ENCODE peak calls at places on chromosomes 3 and 15, in ten cellular contexts. One of them, this sample, is unnamed.
A peak's percentile ranks its signal among the peaks of the same experiment; 100 is the strongest.

GRCh38 chr3:136196401-136197158 is 445 bp upstream of the MSL2 start:
- DNase-seq in pulmonary artery endothelial cell: peak; percentile 98
- DNase-seq in stimulated activated CD4-positive, alpha-beta T cell treated with anti-CD3 and anti-CD28 coated beads, Interleukin-2, amount 100 ng/mL, for 48 hours: peak; percentile 100
- DNase-seq in tibial artery: peak; percentile 99
- DNase-seq in amniotic stem cell: peak; percentile 99
- DNase-seq in lower lobe of right lung: peak; percentile 99
- DNase-seq in stimulated activated CD8-positive, alpha-beta memory T cell treated with anti-CD3 and anti-CD28 coated beads, Interleukin-2, amount 100 ng/mL, for 48 hours: peak; percentile 100
- DNase-seq in DMS79 treated with DMSO at 0.1 percent for 48 hours: peak; percentile 99
- DNase-seq in colonic mucosa: peak; percentile 99
- DNase-seq in ACHN: peak; percentile 99
- DNase-seq in this sample: peak; percentile 99

GRCh38 chr15:92808611-92809063 is 91.5 kb upstream of the CHD2 start:
- DNase-seq in pulmonary artery endothelial cell: no peak
- DNase-seq in stimulated activated CD4-positive, alpha-beta T cell treated with anti-CD3 and anti-CD28 coated beads, Interleukin-2, amount 100 ng/mL, for 48 hours: no peak
- DNase-seq in tibial artery: peak; percentile 59
- DNase-seq in amniotic stem cell: no peak
- DNase-seq in lower lobe of right lung: peak; percentile 74
- DNase-seq in stimulated activated CD8-positive, alpha-beta memory T cell treated with anti-CD3 and anti-CD28 coated beads, Interleukin-2, amount 100 ng/mL, for 48 hours: no peak
- DNase-seq in DMS79 treated with DMSO at 0.1 percent for 48 hours: no peak
- DNase-seq in colonic mucosa: peak; percentile 66
- DNase-seq in ACHN: no peak
- DNase-seq in this sample: peak; percentile 62

GRCh38 chr15:91887321-91887720 is 33.8 kb downstream of the SLCO3A1 start:
- DNase-seq in pulmonary artery endothelial cell: no peak
- DNase-seq in stimulated activated CD4-positive, alpha-beta T cell treated with anti-CD3 and anti-CD28 coated beads, Interleukin-2, amount 100 ng/mL, for 48 hours: no peak
- DNase-seq in tibial artery: no peak
- DNase-seq in amniotic stem cell: no peak
- DNase-seq in lower lobe of right lung: no peak
- DNase-seq in stimulated activated CD8-positive, alpha-beta memory T cell treated with anti-CD3 and anti-CD28 coated beads, Interleukin-2, amount 100 ng/mL, for 48 hours: no peak
- DNase-seq in DMS79 treated with DMSO at 0.1 percent for 48 hours: no peak
- DNase-seq in colonic mucosa: no peak
- DNase-seq in ACHN: no peak
- DNase-seq in this sample: no peak

GRCh38 chr3:184181596-184181995 is 4.4 kb upstream of the ABCF3 start:
- DNase-seq in pulmonary artery endothelial cell: no peak
- DNase-seq in stimulated activated CD4-positive, alpha-beta T cell treated with anti-CD3 and anti-CD28 coated beads, Interleukin-2, amount 100 ng/mL, for 48 hours: no peak
- DNase-seq in tibial artery: no peak
- DNase-seq in amniotic stem cell: no peak
- DNase-seq in lower lobe of right lung: no peak
- DNase-seq in stimulated activated CD8-positive, alpha-beta memory T cell treated with anti-CD3 and anti-CD28 coated beads, Interleukin-2, amount 100 ng/mL, for 48 hours: no peak
- DNase-seq in DMS79 treated with DMSO at 0.1 percent for 48 hours: no peak
- DNase-seq in colonic mucosa: no peak
- DNase-seq in ACHN: no peak
- DNase-seq in this sample: no peak

GRCh38 chr3:31696815-31697548 is 164.3 kb downstream of the STT3B start:
- DNase-seq in pulmonary artery endothelial cell: no peak
- DNase-seq in stimulated activated CD4-positive, alpha-beta T cell treated with anti-CD3 and anti-CD28 coated beads, Interleukin-2, amount 100 ng/mL, for 48 hours: no peak
- DNase-seq in tibial artery: no peak
- DNase-seq in amniotic stem cell: no peak
- DNase-seq in lower lobe of right lung: no peak
- DNase-seq in stimulated activated CD8-positive, alpha-beta memory T cell treated with anti-CD3 and anti-CD28 coated beads, Interleukin-2, amount 100 ng/mL, for 48 hours: no peak
- DNase-seq in DMS79 treated with DMSO at 0.1 percent for 48 hours: no peak
- DNase-seq in colonic mucosa: no peak
- DNase-seq in ACHN: no peak
- DNase-seq in this sample: no peak

GRCh38 chr15:29682781-29683180 is 139.5 kb downstream of the TJP1 start:
- DNase-seq in pulmonary artery endothelial cell: no peak
- DNase-seq in stimulated activated CD4-positive, alpha-beta T cell treated with anti-CD3 and anti-CD28 coated beads, Interleukin-2, amount 100 ng/mL, for 48 hours: no peak
- DNase-seq in tibial artery: no peak
- DNase-seq in amniotic stem cell: no peak
- DNase-seq in lower lobe of right lung: no peak
- DNase-seq in stimulated activated CD8-positive, alpha-beta memory T cell treated with anti-CD3 and anti-CD28 coated beads, Interleukin-2, amount 100 ng/mL, for 48 hours: no peak
- DNase-seq in DMS79 treated with DMSO at 0.1 percent for 48 hours: no peak
- DNase-seq in colonic mucosa: no peak
- DNase-seq in ACHN: no peak
- DNase-seq in this sample: no peak

GRCh38 chr15:58249646-58250312 is 111.6 kb downstream of the AQP9 start:
- DNase-seq in pulmonary artery endothelial cell: no peak
- DNase-seq in stimulated activated CD4-positive, alpha-beta T cell treated with anti-CD3 and anti-CD28 coated beads, Interleukin-2, amount 100 ng/mL, for 48 hours: no peak
- DNase-seq in tibial artery: no peak
- DNase-seq in amniotic stem cell: no peak
- DNase-seq in lower lobe of right lung: no peak
- DNase-seq in stimulated activated CD8-positive, alpha-beta memory T cell treated with anti-CD3 and anti-CD28 coated beads, Interleukin-2, amount 100 ng/mL, for 48 hours: no peak
- DNase-seq in DMS79 treated with DMSO at 0.1 percent for 48 hours: no peak
- DNase-seq in colonic mucosa: no peak
- DNase-seq in ACHN: no peak
- DNase-seq in this sample: no peak

GRCh38 chr3:61789861-61790260 is 228.5 kb downstream of the PTPRG start:
- DNase-seq in pulmonary artery endothelial cell: no peak
- DNase-seq in stimulated activated CD4-positive, alpha-beta T cell treated with anti-CD3 and anti-CD28 coated beads, Interleukin-2, amount 100 ng/mL, for 48 hours: no peak
- DNase-seq in tibial artery: no peak
- DNase-seq in amniotic stem cell: no peak
- DNase-seq in lower lobe of right lung: no peak
- DNase-seq in stimulated activated CD8-positive, alpha-beta memory T cell treated with anti-CD3 and anti-CD28 coated beads, Interleukin-2, amount 100 ng/mL, for 48 hours: no peak
- DNase-seq in DMS79 treated with DMSO at 0.1 percent for 48 hours: no peak
- DNase-seq in colonic mucosa: no peak
- DNase-seq in ACHN: no peak
- DNase-seq in this sample: no peak

GRCh38 chr3:52289747-52290595 is 2.3 kb downstream of the GLYCTK start:
- DNase-seq in pulmonary artery endothelial cell: no peak
- DNase-seq in stimulated activated CD4-positive, alpha-beta T cell treated with anti-CD3 and anti-CD28 coated beads, Interleukin-2, amount 100 ng/mL, for 48 hours: no peak
- DNase-seq in tibial artery: no peak
- DNase-seq in amniotic stem cell: no peak
- DNase-seq in lower lobe of right lung: peak; percentile 40
- DNase-seq in stimulated activated CD8-positive, alpha-beta memory T cell treated with anti-CD3 and anti-CD28 coated beads, Interleukin-2, amount 100 ng/mL, for 48 hours: no peak
- DNase-seq in DMS79 treated with DMSO at 0.1 percent for 48 hours: no peak
- DNase-seq in colonic mucosa: peak; percentile 84
- DNase-seq in ACHN: no peak
- DNase-seq in this sample: no peak

GRCh38 chr3:112117826-112118571 is 15.0 kb downstream of the GCSAM start:
- DNase-seq in pulmonary artery endothelial cell: no peak
- DNase-seq in stimulated activated CD4-positive, alpha-beta T cell treated with anti-CD3 and anti-CD28 coated beads, Interleukin-2, amount 100 ng/mL, for 48 hours: no peak
- DNase-seq in tibial artery: peak; percentile 35
- DNase-seq in amniotic stem cell: no peak
- DNase-seq in lower lobe of right lung: peak; percentile 54
- DNase-seq in stimulated activated CD8-positive, alpha-beta memory T cell treated with anti-CD3 and anti-CD28 coated beads, Interleukin-2, amount 100 ng/mL, for 48 hours: no peak
- DNase-seq in DMS79 treated with DMSO at 0.1 percent for 48 hours: no peak
- DNase-seq in colonic mucosa: no peak
- DNase-seq in ACHN: no peak
- DNase-seq in this sample: peak; percentile 30